ENCODE peak calls at places on chromosomes 1 and 21, in seven cellular contexts. One of them, this sample, is unnamed.

GRCh38 chr1:201013031-201013485 is 10.5 kb downstream of the KIF21B start:
- DNase-seq in dorsolateral prefrontal cortex: no peak
- DNase-seq in kidney: peak; percentile 26
- DNase-seq in cardiac muscle cell: no peak
- DNase-seq in DMS153: no peak
- DNase-seq in NCI-H69: no peak
- DNase-seq in Caki2: no peak
- DNase-seq in this sample: no peak

GRCh38 chr1:93352376-93352775 is 6.7 kb downstream of the DR1 start:
- DNase-seq in Caki2: no peak
- DNase-seq in DMS153: no peak
- DNase-seq in dorsolateral prefrontal cortex: no peak
- DNase-seq in cardiac muscle cell: no peak
- DNase-seq in kidney: no peak
- DNase-seq in NCI-H69: no peak
- DNase-seq in this sample: no peak

GRCh38 chr1:27099154-27099903 is 55.6 kb downstream of the SLC9A1 start:
- DNase-seq in DMS153: peak; percentile 78
- DNase-seq in dorsolateral prefrontal cortex: no peak
- DNase-seq in kidney: peak; percentile 81
- DNase-seq in cardiac muscle cell: peak; percentile 80
- DNase-seq in NCI-H69: peak; percentile 83
- DNase-seq in Caki2: peak; percentile 60
- DNase-seq in this sample: peak; percentile 44

GRCh38 chr1:71461416-71461815 is 380.6 kb upstream of the ZRANB2 start:
- DNase-seq in kidney: no peak
- DNase-seq in cardiac muscle cell: no peak
- DNase-seq in dorsolateral prefrontal cortex: no peak
- DNase-seq in DMS153: peak; percentile 1
- DNase-seq in NCI-H69: peak; percentile 15
- DNase-seq in Caki2: no peak
- DNase-seq in this sample: no peak

GRCh38 chr1:6108937-6109636 is 63.4 kb downstream of the KCNAB2 start:
- DNase-seq in kidney: peak; percentile 68
- DNase-seq in NCI-H69: peak; percentile 70
- DNase-seq in Caki2: peak; percentile 33
- DNase-seq in dorsolateral prefrontal cortex: no peak
- DNase-seq in cardiac muscle cell: peak; percentile 32
- DNase-seq in DMS153: peak; percentile 52
- DNase-seq in this sample: peak; percentile 67

GRCh38 chr1:243598433-243598832 is 251.6 kb downstream of the AKT3 start:
- DNase-seq in kidney: no peak
- DNase-seq in Caki2: no peak
- DNase-seq in NCI-H69: no peak
- DNase-seq in dorsolateral prefrontal cortex: no peak
- DNase-seq in DMS153: no peak
- DNase-seq in cardiac muscle cell: no peak
- DNase-seq in this sample: no peak

GRCh38 chr1:25586181-25586588 is 30.4 kb upstream of the MAN1C1 start:
- DNase-seq in NCI-H69: no peak
- DNase-seq in Caki2: no peak
- DNase-seq in DMS153: no peak
- DNase-seq in kidney: no peak
- DNase-seq in cardiac muscle cell: peak; percentile 49
- DNase-seq in dorsolateral prefrontal cortex: no peak
- DNase-seq in this sample: no peak

GRCh38 chr1:31932491-31933316 is 5.5 kb downstream of the PTP4A2 start:
- DNase-seq in Caki2: no peak
- DNase-seq in NCI-H69: peak; percentile 56
- DNase-seq in DMS153: peak; percentile 41
- DNase-seq in kidney: no peak
- DNase-seq in cardiac muscle cell: no peak
- DNase-seq in dorsolateral prefrontal cortex: no peak
- DNase-seq in this sample: peak; percentile 88

GRCh38 chr1:50129201-50129600 is 20.5 kb downstream of the ELAVL4 start:
- DNase-seq in Caki2: no peak
- DNase-seq in kidney: no peak
- DNase-seq in dorsolateral prefrontal cortex: no peak
- DNase-seq in NCI-H69: peak; percentile 18
- DNase-seq in DMS153: no peak
- DNase-seq in cardiac muscle cell: no peak
- DNase-seq in this sample: no peak

GRCh38 chr1:200328379-200328778 is 81.5 kb downstream of the ZNF281 start:
- DNase-seq in kidney: no peak
- DNase-seq in NCI-H69: no peak
- DNase-seq in Caki2: no peak
- DNase-seq in cardiac muscle cell: peak; percentile 37
- DNase-seq in DMS153: no peak
- DNase-seq in dorsolateral prefrontal cortex: no peak
- DNase-seq in this sample: no peak

GRCh38 chr1:111615874-111616715 is 3.5 kb upstream of the RAP1A start:
- DNase-seq in dorsolateral prefrontal cortex: no peak
- DNase-seq in cardiac muscle cell: no peak
- DNase-seq in kidney: no peak
- DNase-seq in NCI-H69: no peak
- DNase-seq in DMS153: no peak
- DNase-seq in Caki2: no peak
- DNase-seq in this sample: no peak

GRCh38 chr1:111887875-111888274 is 101.6 kb downstream of the KCND3 start:
- DNase-seq in Caki2: no peak
- DNase-seq in DMS153: no peak
- DNase-seq in NCI-H69: no peak
- DNase-seq in dorsolateral prefrontal cortex: no peak
- DNase-seq in cardiac muscle cell: no peak
- DNase-seq in kidney: no peak
- DNase-seq in this sample: no peak

GRCh38 chr1:195697130-195697529 is 911.1 kb downstream of the KCNT2 start:
- DNase-seq in DMS153: no peak
- DNase-seq in Caki2: no peak
- DNase-seq in NCI-H69: no peak
- DNase-seq in kidney: no peak
- DNase-seq in cardiac muscle cell: no peak
- DNase-seq in dorsolateral prefrontal cortex: no peak
- DNase-seq in this sample: no peak

GRCh38 chr1:232176222-232176621 is 453.7 kb downstream of the SIPA1L2 start:
- DNase-seq in NCI-H69: no peak
- DNase-seq in Caki2: no peak
- DNase-seq in kidney: no peak
- DNase-seq in DMS153: no peak
- DNase-seq in cardiac muscle cell: no peak
- DNase-seq in dorsolateral prefrontal cortex: no peak
- DNase-seq in this sample: no peak

GRCh38 chr1:227532019-227532619 is 31.2 kb upstream of the ZNF678 start:
- DNase-seq in NCI-H69: peak; percentile 64
- DNase-seq in DMS153: no peak
- DNase-seq in kidney: no peak
- DNase-seq in dorsolateral prefrontal cortex: no peak
- DNase-seq in Caki2: peak; percentile 62
- DNase-seq in cardiac muscle cell: no peak
- DNase-seq in this sample: peak; percentile 50

GRCh38 chr1:160124709-160125478 is 9.3 kb downstream of the ATP1A2 start:
- DNase-seq in NCI-H69: peak; percentile 20
- DNase-seq in kidney: peak; percentile 32
- DNase-seq in Caki2: peak; percentile 98
- DNase-seq in DMS153: no peak
- DNase-seq in dorsolateral prefrontal cortex: no peak
- DNase-seq in cardiac muscle cell: no peak
- DNase-seq in this sample: no peak

GRCh38 chr1:205950280-205950679 is 7.0 kb upstream of the SLC26A9 start:
- DNase-seq in DMS153: no peak
- DNase-seq in cardiac muscle cell: no peak
- DNase-seq in kidney: no peak
- DNase-seq in Caki2: no peak
- DNase-seq in dorsolateral prefrontal cortex: peak; percentile 26
- DNase-seq in NCI-H69: peak; percentile 68
- DNase-seq in this sample: peak; percentile 15

GRCh38 chr1:47449702-47450552 is 12.1 kb downstream of the FOXD2 start:
- DNase-seq in NCI-H69: peak; percentile 9
- DNase-seq in dorsolateral prefrontal cortex: no peak
- DNase-seq in kidney: no peak
- DNase-seq in cardiac muscle cell: peak; percentile 56
- DNase-seq in Caki2: no peak
- DNase-seq in DMS153: peak; percentile 30
- DNase-seq in this sample: peak; percentile 38

GRCh38 chr1:78716186-78716585 is 66.6 kb downstream of the IFI44 start:
- DNase-seq in DMS153: no peak
- DNase-seq in dorsolateral prefrontal cortex: no peak
- DNase-seq in Caki2: peak; percentile 11
- DNase-seq in NCI-H69: no peak
- DNase-seq in cardiac muscle cell: no peak
- DNase-seq in kidney: no peak
- DNase-seq in this sample: no peak

GRCh38 chr1:205827623-205828022 is 14.6 kb upstream of the SLC41A1 start:
- DNase-seq in kidney: no peak
- DNase-seq in Caki2: no peak
- DNase-seq in NCI-H69: peak; percentile 66
- DNase-seq in dorsolateral prefrontal cortex: no peak
- DNase-seq in DMS153: peak; percentile 47
- DNase-seq in cardiac muscle cell: no peak
- DNase-seq in this sample: no peak

GRCh38 chr1:248361111-248361715 is at the start of gene OR2T4:
- DNase-seq in dorsolateral prefrontal cortex: no peak
- DNase-seq in cardiac muscle cell: no peak
- DNase-seq in NCI-H69: no peak
- DNase-seq in Caki2: no peak
- DNase-seq in kidney: no peak
- DNase-seq in DMS153: no peak
- DNase-seq in this sample: no peak

GRCh38 chr21:45020629-45021427 is 53.6 kb upstream of the ADARB1 start:
- DNase-seq in kidney: no peak
- DNase-seq in NCI-H69: no peak
- DNase-seq in DMS153: no peak
- DNase-seq in dorsolateral prefrontal cortex: no peak
- DNase-seq in cardiac muscle cell: no peak
- DNase-seq in Caki2: no peak
- DNase-seq in this sample: no peak

GRCh38 chr1:196317535-196318522 is 290.4 kb downstream of the KCNT2 start:
- DNase-seq in NCI-H69: peak; percentile 73
- DNase-seq in kidney: no peak
- DNase-seq in Caki2: peak; percentile 26
- DNase-seq in DMS153: peak; percentile 17
- DNase-seq in dorsolateral prefrontal cortex: no peak
- DNase-seq in cardiac muscle cell: peak; percentile 41
- DNase-seq in this sample: peak; percentile 51

GRCh38 chr1:172887162-172887561 is 163.6 kb downstream of the TNFSF18 start:
- DNase-seq in Caki2: no peak
- DNase-seq in dorsolateral prefrontal cortex: no peak
- DNase-seq in kidney: no peak
- DNase-seq in NCI-H69: no peak
- DNase-seq in cardiac muscle cell: no peak
- DNase-seq in DMS153: no peak
- DNase-seq in this sample: no peak

GRCh38 chr1:22140681-22141080 is 2.2 kb downstream of the WNT4 start:
- DNase-seq in NCI-H69: no peak
- DNase-seq in DMS153: no peak
- DNase-seq in cardiac muscle cell: no peak
- DNase-seq in Caki2: no peak
- DNase-seq in kidney: no peak
- DNase-seq in dorsolateral prefrontal cortex: no peak
- DNase-seq in this sample: no peak

GRCh38 chr1:89603651-89604413 is 29.1 kb upstream of the LRRC8C start:
- DNase-seq in Caki2: no peak
- DNase-seq in dorsolateral prefrontal cortex: no peak
- DNase-seq in NCI-H69: no peak
- DNase-seq in kidney: no peak
- DNase-seq in cardiac muscle cell: no peak
- DNase-seq in DMS153: no peak
- DNase-seq in this sample: peak; percentile 45

GRCh38 chr21:44914176-44914874 is 6.4 kb downstream of the ITGB2 start:
- DNase-seq in kidney: peak; percentile 75
- DNase-seq in cardiac muscle cell: no peak
- DNase-seq in Caki2: no peak
- DNase-seq in DMS153: no peak
- DNase-seq in NCI-H69: no peak
- DNase-seq in dorsolateral prefrontal cortex: no peak
- DNase-seq in this sample: no peak

GRCh38 chr1:15328785-15329480 is 80.8 kb upstream of the EFHD2 start:
- DNase-seq in dorsolateral prefrontal cortex: peak; percentile 72
- DNase-seq in NCI-H69: no peak
- DNase-seq in cardiac muscle cell: peak; percentile 19
- DNase-seq in kidney: no peak
- DNase-seq in DMS153: no peak
- DNase-seq in Caki2: no peak
- DNase-seq in this sample: peak; percentile 87

GRCh38 chr21:45612096-45613019 is 31.2 kb upstream of the PCBP3 start:
- DNase-seq in NCI-H69: no peak
- DNase-seq in Caki2: no peak
- DNase-seq in cardiac muscle cell: no peak
- DNase-seq in dorsolateral prefrontal cortex: peak; percentile 85
- DNase-seq in DMS153: no peak
- DNase-seq in kidney: peak; percentile 66
- DNase-seq in this sample: no peak

This sample was measured in lung microvascular endothelial cell.